ENCODE peak calls at places on chromosome 2, in five cellular contexts. M is CD8-positive, alpha-beta T cell; F is activated T-cell treated with anti-CD3 and anti-CD28 coated beads, Interleukin-2, amount 50 U/mL, for 72 hours; A is COR-L47; J is mesothelial cell of epicardium. Y is an unnamed sample.

GRCh38 chr2:109021895-109022300 is 32.9 kb upstream of the EDAR start:
- DNase-seq in A (no peak), J (no peak), M (no peak), F (no peak), Y (no peak)

GRCh38 chr2:230268606-230269222 is 43.2 kb downstream of the SP140 start:
- DNase-seq in A (no peak), M (no peak), J (no peak), F (no peak), Y (no peak)

GRCh38 chr2:223969856-223970255 is 12.6 kb downstream of the MRPL44 start:
- DNase-seq in J (no peak), M (no peak), F (no peak), A (no peak), Y (no peak)

GRCh38 chr2:159592446-159592845 is 23.9 kb downstream of the BAZ2B start:
- DNase-seq in J (no peak), F (no peak), M (no peak), A (no peak), Y (no peak)

GRCh38 chr2:10235909-10236550 is 66.7 kb upstream of the HPCAL1 start:
- DNase-seq in A (no peak), J (no peak), F (no peak), M (no peak), Y (no peak)

GRCh38 chr2:61059382-61059781 is 6.3 kb upstream of the SANBR start:
- DNase-seq in F (no peak), M (no peak), J (no peak), A (no peak), Y (no peak)

GRCh38 chr2:231394201-231395141 is 1.0 kb upstream of the B3GNT7 start:
- DNase-seq in A (no peak), F (no peak), M (no peak), J (no peak), Y (no peak)

GRCh38 chr2:17615728-17616351 is 75.3 kb downstream of the VSNL1 start:
- DNase-seq in J (no peak), F (no peak), A (no peak), M (no peak), Y (no peak)

GRCh38 chr2:86704482-86704971 is 15.6 kb upstream of the RMND5A start:
- DNase-seq in J (no peak), A (no peak), M (no peak), F (no peak), Y (peak; percentile 45)

Y was measured in left cardiac atrium.